ENCODE peak calls at places on chromosomes 4 and X, in six cellular contexts. A is CD8-positive, alpha-beta T cell; N is hepatocyte; K is nephron progenitor cell; W is PC-3; E is chondrocyte. R is an unnamed sample.

GRCh38 chrX:109872021-109872730 is 130.7 kb upstream of the TMEM164 start:
- DNase-seq in A (no peak), N (no peak), W (no peak), K (no peak), E (no peak), R (no peak)

GRCh38 chrX:107565916-107566602 is 62.3 kb upstream of the PRPS1 start:
- DNase-seq in E (no peak), N (peak), K (peak), A (no peak), W (peak), R (no peak)

GRCh38 chrX:68942141-68942540 is 113.3 kb downstream of the EFNB1 start:
- DNase-seq in K (no peak), N (no peak), A (no peak), W (no peak), E (no peak), R (peak)

GRCh38 chr4:124839786-124840390 is 127.4 kb upstream of the ANKRD50 start:
- DNase-seq in W (no peak), N (no peak), A (no peak), E (no peak), K (no peak), R (no peak)

GRCh38 chr4:3388461-3389185 is 53.1 kb upstream of the HGFAC start:
- DNase-seq in A (no peak), K (peak), E (no peak), N (no peak), W (peak), R (peak)

GRCh38 chr4:89213382-89213701 is 94.3 kb downstream of the GPRIN3 start:
- DNase-seq in E (no peak), K (no peak), A (no peak), N (no peak), W (no peak), R (no peak)

GRCh38 chr4:167020410-167020809 is 213.9 kb downstream of the SPOCK3 start:
- DNase-seq in N (peak), W (peak), E (no peak), K (no peak), A (no peak), R (no peak)

GRCh38 chr4:3207531-3208037 is 41.4 kb upstream of the MSANTD1 start:
- DNase-seq in W (no peak), K (no peak), N (peak), A (no peak), E (no peak), R (no peak)

GRCh38 chr4:24274401-24275035 is 309.8 kb downstream of the DHX15 start:
- DNase-seq in E (no peak), N (no peak), K (no peak), W (peak), A (no peak), R (no peak)

GRCh38 chrX:77436682-77437081 is 10.5 kb upstream of the FGF16 start:
- DNase-seq in N (no peak), E (no peak), W (peak), A (no peak), K (no peak), R (no peak)

GRCh38 chrX:154594491-154594890 is 9.6 kb downstream of the CTAG1A start:
- DNase-seq in K (no peak), W (no peak), E (peak), A (no peak), N (no peak), R (no peak)

GRCh38 chr4:174314770-174315169 is 31.1 kb downstream of the CEP44 start:
- DNase-seq in A (no peak), W (peak), E (no peak), K (no peak), N (peak), R (no peak)

GRCh38 chr4:3822230-3822947 is 56.2 kb downstream of the ADRA2C start:
- DNase-seq in N (peak), K (no peak), A (no peak), W (no peak), E (peak), R (no peak)

GRCh38 chr4:78845469-78845868 is 69.3 kb downstream of the BMP2K start:
- DNase-seq in W (no peak), K (no peak), N (no peak), E (no peak), A (no peak), R (peak)

GRCh38 chr4:38752393-38752961 is 30.3 kb downstream of the TLR10 start:
- DNase-seq in E (no peak), K (no peak), W (no peak), N (no peak), A (no peak), R (peak)

GRCh38 chr4:53688186-53688790 is 97.0 kb upstream of the LNX1 start:
- DNase-seq in A (no peak), K (no peak), W (peak), N (peak), E (no peak), R (peak)

GRCh38 chrX:8191022-8191421 is 20.0 kb upstream of the VCX2 start:
- DNase-seq in E (no peak), A (no peak), K (no peak), N (peak), W (peak), R (no peak)

GRCh38 chr4:2076908-2077534 is 17.9 kb downstream of the NAT8L start:
- DNase-seq in E (peak), K (no peak), W (no peak), A (no peak), N (no peak), R (no peak)

GRCh38 chr4:97912151-97912550 is 231.1 kb downstream of the STPG2 start:
- DNase-seq in A (no peak), N (peak), W (no peak), E (no peak), K (no peak), R (no peak)

GRCh38 chr4:27217261-27217769 is 356.7 kb downstream of the STIM2 start:
- DNase-seq in W (peak), K (no peak), E (no peak), N (no peak), A (no peak), R (no peak)

GRCh38 chr4:56995525-56995924 is 16.8 kb downstream of the POLR2B start:
- DNase-seq in K (no peak), A (no peak), N (peak), W (no peak), E (no peak), R (no peak)
- TF ChIP-seq CTCF in K (no peak), A (no peak), N (no peak), W (no peak), E (no peak), R (no peak)

GRCh38 chrX:119194631-119195030 is 41.5 kb upstream of the PGRMC1 start:
- DNase-seq in K (no peak), A (no peak), N (peak), W (peak), E (no peak), R (no peak)
- TF ChIP-seq CTCF in K (no peak), A (no peak), N (peak), W (peak), E (peak), R (no peak)

GRCh38 chr4:137545461-137545861 is 13.2 kb upstream of the PCDH18 start:
- DNase-seq in W (no peak), K (no peak), N (peak), A (no peak), E (no peak), R (no peak)
- TF ChIP-seq CTCF in W (no peak), K (no peak), N (no peak), A (no peak), E (peak), R (no peak)

GRCh38 chr4:26206981-26207380 is 113.8 kb upstream of the RBPJ start:
- DNase-seq in N (no peak), E (no peak), K (no peak), W (no peak), A (no peak), R (no peak)
- TF ChIP-seq CTCF in N (no peak), E (no peak), K (no peak), W (no peak), A (no peak), R (no peak)

DNA sequence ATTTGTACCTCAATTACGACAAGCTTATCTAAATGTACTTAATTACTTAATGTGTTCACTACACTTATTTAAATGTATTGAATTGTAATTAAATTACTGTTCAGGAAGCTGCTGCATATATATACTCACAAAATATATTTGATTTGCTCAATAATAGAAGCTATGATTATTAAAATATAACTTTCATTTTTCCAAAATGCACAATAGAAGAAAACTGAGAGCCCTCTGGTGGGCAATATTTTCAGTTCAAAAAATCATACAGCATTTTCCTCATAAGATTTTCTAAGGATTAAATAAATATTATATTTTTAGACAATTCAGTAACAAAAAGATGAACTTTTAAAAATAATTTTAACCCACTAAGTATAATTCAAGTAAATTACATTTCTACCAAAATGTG is 217.3 kb downstream of the DKK2 start:
- DNase-seq in A (no peak), E (no peak), K (no peak), W (peak), N (no peak), R (no peak)
- TF ChIP-seq CTCF in A (no peak), E (peak), K (no peak), W (peak), N (peak), R (no peak)